ENCODE peak calls at places on chromosomes 12 and 14, in ten cellular contexts. L is CD8-positive, alpha-beta memory T cell; X is HCT116; T is IMR-90; D is tibial artery; O is fibroblast of the aortic adventitia; V is dorsolateral prefrontal cortex; R is GM06990; P is transverse colon; U is endodermal cell. B is an unnamed sample.

GRCh38 chr12:108966378-108967151 is 54.3 kb downstream of the SVOP start:
- DNase-seq in U (no peak), X (no peak), R (no peak), L (no peak), T (no peak), V (peak), O (no peak), D (no peak), P (no peak), B (no peak)

GRCh38 chr12:95545731-95546490 is 5.4 kb downstream of the USP44 start:
- DNase-seq in V (no peak), O (no peak), D (no peak), X (no peak), P (no peak), U (no peak), T (no peak), R (no peak), L (no peak), B (no peak)

GRCh38 chr12:39402922-39403321 is 40.0 kb downstream of the KIF21A start:
- DNase-seq in R (peak), O (no peak), V (no peak), U (no peak), D (no peak), P (no peak), X (no peak), T (no peak), L (no peak), B (peak)

GRCh38 chr12:50066402-50066801 is 9.0 kb downstream of the ASIC1 start:
- DNase-seq in T (peak), O (peak), P (peak), U (peak), R (no peak), X (no peak), V (no peak), D (peak), L (no peak), B (peak)

GRCh38 chr12:71469235-71469873 is 29.8 kb downstream of the LGR5 start:
- DNase-seq in O (peak), R (no peak), V (no peak), D (no peak), P (no peak), X (peak), U (peak), L (no peak), T (peak), B (peak)

GRCh38 chr12:51766067-51766466 is 82.5 kb downstream of the FIGNL2 start:
- DNase-seq in R (no peak), T (no peak), V (no peak), D (no peak), L (no peak), P (no peak), X (no peak), U (no peak), O (no peak), B (no peak)

GRCh38 chr12:75041481-75041880 is 168.2 kb downstream of the KCNC2 start:
- DNase-seq in P (no peak), U (no peak), X (no peak), O (no peak), R (no peak), L (no peak), V (no peak), T (no peak), D (no peak), B (no peak)

GRCh38 chr12:2982361-2982760 is 23.2 kb downstream of the TEAD4 start:
- DNase-seq in X (no peak), R (no peak), D (no peak), V (peak), T (no peak), P (no peak), O (no peak), L (no peak), U (no peak), B (no peak)

GRCh38 chr14:88551936-88552565 is 2.8 kb downstream of the PTPN21 start:
- DNase-seq in U (peak), O (peak), L (no peak), T (peak), D (no peak), V (peak), X (no peak), P (no peak), R (no peak), B (no peak)

GRCh38 chr14:25049127-25049558 is 804 bp downstream of the STXBP6 start:
- DNase-seq in R (no peak), D (no peak), V (no peak), O (peak), T (no peak), X (no peak), P (peak), L (no peak), U (peak), B (no peak)

GRCh38 chr14:25049559-25050493 is at the start of gene STXBP6:
- DNase-seq in L (no peak), T (peak), O (peak), P (peak), V (peak), D (peak), R (peak), U (peak), X (no peak), B (no peak)

GRCh38 chr14:25046301-25046943 is 3.5 kb downstream of the STXBP6 start:
- DNase-seq in X (no peak), D (no peak), V (no peak), U (no peak), L (no peak), P (no peak), T (peak), O (no peak), R (no peak), B (no peak)

GRCh38 chr14:25050494-25051170 is 685 bp upstream of the STXBP6 start:
- DNase-seq in V (no peak), X (no peak), D (no peak), P (no peak), T (peak), R (no peak), L (no peak), U (no peak), O (peak), B (peak)

GRCh38 chr14:25048170-25049126 is 1.5 kb downstream of the STXBP6 start:
- DNase-seq in L (no peak), P (peak), D (no peak), O (peak), X (no peak), U (peak), R (no peak), V (no peak), T (peak), B (peak)
- H3K4me3 ChIP-seq in L (no peak), P (peak), D (peak), O (peak), X (no peak), U (no peak), R (no peak), V (peak), T (peak), B (no peak)

GRCh38 chr12:31297572-31298509 is 28.1 kb downstream of the SINHCAF start:
- DNase-seq in X (no peak), V (no peak), O (no peak), L (no peak), D (no peak), U (no peak), R (no peak), P (no peak), T (no peak), B (no peak)
- H3K4me3 ChIP-seq in X (no peak), V (no peak), O (no peak), L (no peak), D (no peak), U (no peak), R (peak), P (no peak), T (no peak), B (no peak)

GRCh38 chr12:1612196-1612595 is 16.8 kb upstream of the WNT5B start:
- DNase-seq in T (no peak), P (no peak), X (no peak), U (no peak), V (no peak), L (no peak), D (no peak), O (peak), R (no peak), B (no peak)
- H3K4me3 ChIP-seq in T (peak), P (no peak), X (no peak), U (no peak), V (no peak), L (no peak), D (no peak), O (peak), R (no peak), B (no peak)

GRCh38 chr12:30797689-30798088 is 42.9 kb upstream of the CAPRIN2 start:
- DNase-seq in V (no peak), P (no peak), R (no peak), O (no peak), T (no peak), X (no peak), U (no peak), D (no peak), L (no peak), B (no peak)
- H3K4me3 ChIP-seq in V (no peak), P (no peak), R (no peak), O (no peak), T (no peak), X (no peak), U (no peak), D (no peak), L (no peak), B (no peak)

GRCh38 chr14:103029936-103030335 is 27.4 kb downstream of the CDC42BPB start:
- DNase-seq in P (no peak), V (no peak), O (no peak), X (no peak), D (no peak), T (no peak), L (no peak), R (no peak), U (no peak), B (no peak)

GRCh38 chr14:103031566-103031911 is 25.8 kb downstream of the CDC42BPB start:
- DNase-seq in O (no peak), X (no peak), R (no peak), T (no peak), V (no peak), P (no peak), L (no peak), D (no peak), U (no peak), B (no peak)

GRCh38 chr14:103030741-103031565 is 26.4 kb downstream of the CDC42BPB start:
- DNase-seq in U (no peak), T (peak), O (no peak), L (no peak), X (no peak), D (no peak), P (no peak), V (no peak), R (no peak), B (no peak)

GRCh38 chr14:103031956-103032355 is 25.4 kb downstream of the CDC42BPB start:
- DNase-seq in V (peak), X (no peak), O (no peak), R (no peak), D (no peak), U (peak), P (peak), L (no peak), T (no peak), B (no peak)

GRCh38 chr14:103033744-103034143 is 23.6 kb downstream of the CDC42BPB start:
- DNase-seq in O (no peak), T (no peak), R (no peak), D (no peak), P (peak), L (no peak), U (no peak), X (no peak), V (no peak), B (no peak)
- H3K4me3 ChIP-seq in O (no peak), T (no peak), R (no peak), D (no peak), P (no peak), L (no peak), U (no peak), X (no peak), V (no peak), B (no peak)

GRCh38 chr14:55104051-55104954 is 24.7 kb upstream of the LGALS3 start:
- DNase-seq in O (no peak), D (no peak), X (no peak), P (no peak), L (no peak), T (no peak), R (no peak), V (no peak), U (no peak), B (no peak)

GRCh38 chr14:55102141-55102547 is 26.9 kb upstream of the LGALS3 start:
- DNase-seq in L (peak), V (peak), P (peak), R (peak), O (peak), D (peak), U (peak), X (no peak), T (peak), B (peak)

GRCh38 chr14:55105991-55106390 is 23.1 kb upstream of the LGALS3 start:
- DNase-seq in T (no peak), X (no peak), L (no peak), R (no peak), V (no peak), O (no peak), D (no peak), U (no peak), P (no peak), B (no peak)

GRCh38 chr14:55101698-55102097 is 27.4 kb upstream of the LGALS3 start:
- DNase-seq in L (no peak), V (no peak), D (peak), X (no peak), T (no peak), P (no peak), U (no peak), R (no peak), O (no peak), B (no peak)

DNA sequence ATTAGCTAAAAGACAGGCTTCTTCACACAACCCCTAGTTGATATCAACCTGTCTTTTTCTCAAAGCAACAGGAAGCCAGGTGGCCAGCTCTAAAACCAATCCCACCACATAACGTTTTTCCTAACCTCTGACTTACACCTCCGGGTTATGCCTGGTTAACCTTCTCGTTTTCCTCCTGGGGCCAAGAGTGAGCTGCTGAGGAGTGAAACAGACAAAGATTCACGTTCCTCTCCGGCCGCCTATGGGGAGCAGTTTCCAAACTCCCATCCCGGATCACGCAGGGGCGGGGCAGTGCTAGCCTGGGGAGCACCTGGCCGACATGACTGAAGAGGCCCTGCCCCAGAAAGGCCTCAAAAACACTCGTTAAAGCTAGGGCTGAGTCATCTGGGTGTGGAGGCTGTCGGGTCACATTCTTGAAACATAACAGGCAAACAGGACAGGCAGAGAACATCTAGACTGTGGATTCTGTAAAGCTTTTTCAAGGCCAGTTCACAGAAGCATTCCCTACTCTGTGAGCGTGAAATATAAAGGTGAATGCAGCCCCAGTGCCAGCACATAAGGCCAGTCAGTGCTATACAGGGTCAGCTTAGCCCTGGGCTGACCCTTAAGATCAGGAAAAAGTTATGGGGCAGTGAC is 25.9 kb upstream of the LGALS3 start:
- DNase-seq in P (peak), V (no peak), D (peak), T (peak), L (peak), U (peak), X (peak), O (peak), R (peak), B (peak)
- H3K4me3 ChIP-seq in P (no peak), V (no peak), D (no peak), T (no peak), L (peak), U (no peak), X (peak), O (peak), R (peak), B (peak)

GRCh38 chr12:1939745-1940607 is 21.5 kb upstream of the CACNA2D4 start:
- DNase-seq in T (peak), O (peak), U (peak), V (peak), P (peak), X (peak), L (peak), R (peak), D (peak), B (peak)
- H3K4me3 ChIP-seq in T (no peak), O (no peak), U (no peak), V (no peak), P (no peak), X (no peak), L (no peak), R (no peak), D (no peak), B (no peak)